ENCODE peak calls at places on chromosomes 6 and 20, in nine cellular contexts. One of them, this sample, is unnamed.

GRCh38 chr6:4349931-4350330 is 214.6 kb upstream of the ECI2 start:
- DNase-seq in endothelial cell: no peak
- DNase-seq in B cell: no peak
- DNase-seq in RWPE2: no peak
- DNase-seq in activated gamma-delta T cell treated with Interleukin-2 at 50 U/mL for 16 hours: no peak
- DNase-seq in HT1080: no peak
- DNase-seq in AG08395: no peak
- DNase-seq in AG08396: no peak
- DNase-seq in germinal center: no peak
- DNase-seq in this sample: no peak

GRCh38 chr6:85464260-85464644 is 14.4 kb downstream of the NT5E start:
- DNase-seq in endothelial cell: no peak
- DNase-seq in B cell: no peak
- DNase-seq in RWPE2: peak
- DNase-seq in activated gamma-delta T cell treated with Interleukin-2 at 50 U/mL for 16 hours: no peak
- DNase-seq in HT1080: peak
- DNase-seq in AG08395: peak
- DNase-seq in AG08396: peak
- DNase-seq in germinal center: no peak
- DNase-seq in this sample: no peak

GRCh38 chr6:34447381-34447780 is 18.5 kb upstream of the PACSIN1 start:
- DNase-seq in endothelial cell: no peak
- DNase-seq in B cell: no peak
- DNase-seq in RWPE2: no peak
- DNase-seq in activated gamma-delta T cell treated with Interleukin-2 at 50 U/mL for 16 hours: no peak
- DNase-seq in HT1080: no peak
- DNase-seq in AG08395: no peak
- DNase-seq in AG08396: no peak
- DNase-seq in germinal center: no peak
- DNase-seq in this sample: no peak

GRCh38 chr6:16109659-16110300 is 19.1 kb upstream of the MYLIP start:
- DNase-seq in endothelial cell: no peak
- DNase-seq in B cell: no peak
- DNase-seq in RWPE2: no peak
- DNase-seq in activated gamma-delta T cell treated with Interleukin-2 at 50 U/mL for 16 hours: no peak
- DNase-seq in HT1080: no peak
- DNase-seq in AG08395: no peak
- DNase-seq in AG08396: no peak
- DNase-seq in germinal center: no peak
- DNase-seq in this sample: no peak

GRCh38 chr6:115890238-115890637 is 170.5 kb downstream of the FRK start:
- DNase-seq in endothelial cell: no peak
- DNase-seq in B cell: no peak
- DNase-seq in RWPE2: no peak
- DNase-seq in activated gamma-delta T cell treated with Interleukin-2 at 50 U/mL for 16 hours: no peak
- DNase-seq in HT1080: no peak
- DNase-seq in AG08395: no peak
- DNase-seq in AG08396: no peak
- DNase-seq in germinal center: no peak
- DNase-seq in this sample: no peak

GRCh38 chr6:44663860-44664584 is 276.5 kb downstream of the CDC5L start:
- DNase-seq in endothelial cell: no peak
- DNase-seq in B cell: no peak
- DNase-seq in RWPE2: peak
- DNase-seq in activated gamma-delta T cell treated with Interleukin-2 at 50 U/mL for 16 hours: no peak
- DNase-seq in HT1080: no peak
- DNase-seq in AG08395: no peak
- DNase-seq in AG08396: no peak
- DNase-seq in germinal center: no peak
- DNase-seq in this sample: no peak

GRCh38 chr6:125294925-125295324 is 6.8 kb downstream of the HDDC2 start:
- DNase-seq in endothelial cell: no peak
- DNase-seq in B cell: no peak
- DNase-seq in RWPE2: no peak
- DNase-seq in activated gamma-delta T cell treated with Interleukin-2 at 50 U/mL for 16 hours: no peak
- DNase-seq in HT1080: no peak
- DNase-seq in AG08395: no peak
- DNase-seq in AG08396: no peak
- DNase-seq in germinal center: no peak
- DNase-seq in this sample: peak

GRCh38 chr6:29552512-29553051 is 7.0 kb downstream of the UBD start:
- DNase-seq in endothelial cell: no peak
- DNase-seq in B cell: peak
- DNase-seq in RWPE2: no peak
- DNase-seq in activated gamma-delta T cell treated with Interleukin-2 at 50 U/mL for 16 hours: no peak
- DNase-seq in HT1080: peak
- DNase-seq in AG08395: peak
- DNase-seq in AG08396: peak
- DNase-seq in germinal center: peak
- DNase-seq in this sample: no peak

GRCh38 chr6:122130026-122130348 is 269.5 kb upstream of the HSF2 start:
- DNase-seq in endothelial cell: no peak
- DNase-seq in B cell: no peak
- DNase-seq in RWPE2: no peak
- DNase-seq in activated gamma-delta T cell treated with Interleukin-2 at 50 U/mL for 16 hours: no peak
- DNase-seq in HT1080: peak
- DNase-seq in AG08395: peak
- DNase-seq in AG08396: no peak
- DNase-seq in germinal center: no peak
- DNase-seq in this sample: no peak

GRCh38 chr20:36309643-36310042 is 3.5 kb downstream of the DLGAP4 start:
- DNase-seq in endothelial cell: no peak
- DNase-seq in B cell: no peak
- DNase-seq in RWPE2: peak
- DNase-seq in activated gamma-delta T cell treated with Interleukin-2 at 50 U/mL for 16 hours: no peak
- DNase-seq in HT1080: no peak
- DNase-seq in AG08395: no peak
- DNase-seq in AG08396: no peak
- DNase-seq in germinal center: no peak
- DNase-seq in this sample: no peak

GRCh38 chr6:147222160-147222838 is 18.1 kb downstream of the STXBP5 start:
- DNase-seq in endothelial cell: no peak
- DNase-seq in B cell: no peak
- DNase-seq in RWPE2: no peak
- DNase-seq in activated gamma-delta T cell treated with Interleukin-2 at 50 U/mL for 16 hours: no peak
- DNase-seq in HT1080: peak
- DNase-seq in AG08395: peak
- DNase-seq in AG08396: no peak
- DNase-seq in germinal center: no peak
- DNase-seq in this sample: no peak

GRCh38 chr6:54980511-54981275 is 134.1 kb downstream of the FAM83B start:
- DNase-seq in endothelial cell: no peak
- DNase-seq in B cell: no peak
- DNase-seq in RWPE2: no peak
- DNase-seq in activated gamma-delta T cell treated with Interleukin-2 at 50 U/mL for 16 hours: no peak
- DNase-seq in HT1080: peak
- DNase-seq in AG08395: peak
- DNase-seq in AG08396: peak
- DNase-seq in germinal center: no peak
- DNase-seq in this sample: no peak

GRCh38 chr20:14067631-14068030 is 72.3 kb downstream of the MACROD2 start:
- DNase-seq in endothelial cell: no peak
- DNase-seq in B cell: no peak
- DNase-seq in RWPE2: no peak
- DNase-seq in activated gamma-delta T cell treated with Interleukin-2 at 50 U/mL for 16 hours: no peak
- DNase-seq in HT1080: peak
- DNase-seq in AG08395: no peak
- DNase-seq in AG08396: no peak
- DNase-seq in germinal center: no peak
- DNase-seq in this sample: no peak

This sample was measured in NCI-H1092.